ENCODE peak calls at places on chromosomes 11 and 22, in five cellular contexts. One of them, this sample, is unnamed.

GRCh38 chr11:2516276-2517015 is 71.6 kb downstream of the KCNQ1 start:
- DNase-seq in mesenchymal stem cell: no peak
- DNase-seq in H9: peak; percentile 14
- DNase-seq in H1: no peak
- DNase-seq in trophoblast cell: no peak
- DNase-seq in this sample: no peak

GRCh38 chr11:80637011-80637410 is 1196.2 kb upstream of the TENM4 start:
- DNase-seq in H9: no peak
- DNase-seq in trophoblast cell: no peak
- DNase-seq in mesenchymal stem cell: no peak
- DNase-seq in H1: no peak
- DNase-seq in this sample: no peak

GRCh38 chr11:1877211-1878133 is 14.2 kb downstream of the PRR33 start:
- DNase-seq in mesenchymal stem cell: peak; percentile 44
- DNase-seq in H9: no peak
- DNase-seq in trophoblast cell: no peak
- DNase-seq in H1: no peak
- DNase-seq in this sample: no peak

GRCh38 chr11:19738124-19738523 is 25.5 kb downstream of the NAV2 start:
- DNase-seq in mesenchymal stem cell: no peak
- DNase-seq in H1: no peak
- DNase-seq in H9: no peak
- DNase-seq in trophoblast cell: no peak
- DNase-seq in this sample: no peak

GRCh38 chr22:39920134-39920743 is 19.4 kb downstream of the GRAP2 start:
- DNase-seq in trophoblast cell: no peak
- DNase-seq in H9: no peak
- DNase-seq in mesenchymal stem cell: no peak
- DNase-seq in H1: no peak
- DNase-seq in this sample: no peak

GRCh38 chr11:64752106-64752970 is 7.4 kb downstream of the PYGM start:
- DNase-seq in H1: no peak
- DNase-seq in H9: no peak
- DNase-seq in mesenchymal stem cell: no peak
- DNase-seq in trophoblast cell: no peak
- DNase-seq in this sample: no peak

GRCh38 chr11:64591257-64592233 is 525 bp downstream of the SLC22A12 start:
- DNase-seq in H9: no peak
- DNase-seq in H1: no peak
- DNase-seq in trophoblast cell: no peak
- DNase-seq in mesenchymal stem cell: no peak
- DNase-seq in this sample: no peak

GRCh38 chr11:46914363-46914762 is 4.0 kb downstream of the LRP4 start:
- DNase-seq in mesenchymal stem cell: peak; percentile 87
- DNase-seq in trophoblast cell: no peak
- DNase-seq in H9: no peak
- DNase-seq in H1: no peak
- DNase-seq in this sample: no peak

GRCh38 chr11:117524784-117525183 is 197.1 kb downstream of the CEP164 start:
- DNase-seq in H9: no peak
- DNase-seq in H1: no peak
- DNase-seq in mesenchymal stem cell: no peak
- DNase-seq in trophoblast cell: no peak
- DNase-seq in this sample: no peak

GRCh38 chr11:46236918-46237247 is 40.6 kb upstream of the CREB3L1 start:
- DNase-seq in H9: no peak
- DNase-seq in mesenchymal stem cell: no peak
- DNase-seq in H1: no peak
- DNase-seq in trophoblast cell: no peak
- DNase-seq in this sample: no peak

GRCh38 chr11:88131764-88132470 is 43.3 kb downstream of the RAB38 start:
- DNase-seq in trophoblast cell: no peak
- DNase-seq in H1: no peak
- DNase-seq in mesenchymal stem cell: no peak
- DNase-seq in H9: no peak
- DNase-seq in this sample: no peak

GRCh38 chr11:129695543-129696308 is 119.9 kb upstream of the TMEM45B start:
- DNase-seq in mesenchymal stem cell: peak; percentile 43
- DNase-seq in H1: peak; percentile 91
- DNase-seq in trophoblast cell: peak; percentile 72
- DNase-seq in H9: peak; percentile 90
- DNase-seq in this sample: peak; percentile 60

GRCh38 chr22:26617251-26618199 is at the start of gene CRYBB1:
- DNase-seq in mesenchymal stem cell: no peak
- DNase-seq in trophoblast cell: no peak
- DNase-seq in H9: no peak
- DNase-seq in H1: peak; percentile 53
- DNase-seq in this sample: peak; percentile 42

GRCh38 chr22:44494497-44494896 is 3.5 kb downstream of the RTL6 start:
- DNase-seq in mesenchymal stem cell: no peak
- DNase-seq in H1: no peak
- DNase-seq in H9: no peak
- DNase-seq in trophoblast cell: no peak
- DNase-seq in this sample: no peak

GRCh38 chr22:49011379-49011768 is 816.3 kb downstream of the BRD1 start:
- DNase-seq in mesenchymal stem cell: no peak
- DNase-seq in H9: peak; percentile 10
- DNase-seq in H1: peak; percentile 29
- DNase-seq in trophoblast cell: no peak
- DNase-seq in this sample: no peak

GRCh38 chr22:40965936-40966557 is 14.9 kb downstream of the RBX1 start:
- DNase-seq in mesenchymal stem cell: no peak
- DNase-seq in H1: no peak
- DNase-seq in trophoblast cell: no peak
- DNase-seq in H9: no peak
- DNase-seq in this sample: no peak

GRCh38 chr11:70078095-70078795 is at the start of gene ANO1:
- DNase-seq in trophoblast cell: peak; percentile 71
- DNase-seq in mesenchymal stem cell: no peak
- DNase-seq in H9: no peak
- DNase-seq in H1: peak; percentile 61
- DNase-seq in this sample: no peak
- H2BK12ac ChIP-seq in trophoblast cell: no peak within 1 kb of the TSS
- H2BK12ac ChIP-seq in mesenchymal stem cell: no peak within 1 kb of the TSS
- H2BK12ac ChIP-seq in H9: no peak within 1 kb of the TSS
- H2BK12ac ChIP-seq in H1: no peak within 1 kb of the TSS
- H2BK12ac ChIP-seq in this sample: no peak within 1 kb of the TSS

GRCh38 chr11:10211470-10211869 is 82.5 kb downstream of the SBF2 start:
- DNase-seq in trophoblast cell: no peak
- DNase-seq in H9: no peak
- DNase-seq in mesenchymal stem cell: no peak
- DNase-seq in H1: no peak
- DNase-seq in this sample: no peak
- H2BK12ac ChIP-seq in trophoblast cell: no peak overlapping the region
- H2BK12ac ChIP-seq in H9: no peak overlapping the region
- H2BK12ac ChIP-seq in mesenchymal stem cell: no peak overlapping the region
- H2BK12ac ChIP-seq in H1: no peak overlapping the region
- H2BK12ac ChIP-seq in this sample: no peak overlapping the region

DNA sequence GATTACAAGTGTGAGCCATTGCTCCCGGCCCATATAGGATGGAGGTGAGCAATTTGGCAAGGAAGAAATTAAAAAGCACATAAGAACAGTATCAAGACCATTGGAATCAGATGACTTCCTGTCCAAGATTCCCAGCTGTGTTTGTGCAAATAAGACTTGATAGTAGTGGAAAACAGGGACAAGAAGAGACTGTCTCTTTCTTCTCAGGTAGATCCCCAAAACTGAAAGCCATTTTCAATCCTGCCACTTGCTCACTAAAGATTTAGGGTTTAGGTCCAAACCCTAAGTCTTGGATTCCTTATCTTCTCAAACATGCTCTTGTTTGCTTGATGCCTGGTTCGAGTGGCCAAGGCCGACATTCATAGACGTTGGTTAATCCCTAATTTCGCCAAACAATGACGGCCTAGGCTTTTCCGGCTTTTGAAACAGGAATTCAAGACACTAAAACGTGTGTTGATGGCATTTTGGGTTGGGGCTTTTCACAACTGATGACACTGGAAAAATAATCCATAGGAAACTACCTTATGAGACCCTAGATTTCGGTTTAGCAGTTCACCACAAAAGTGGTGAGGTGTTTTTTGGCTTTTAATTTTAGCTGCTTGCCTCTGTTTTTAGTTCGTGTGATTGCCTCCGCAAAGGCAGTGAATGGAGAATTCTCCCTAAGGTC is 1.0 kb upstream of the GTPBP1 start:
- DNase-seq in H9: no peak
- DNase-seq in trophoblast cell: no peak
- DNase-seq in mesenchymal stem cell: no peak
- DNase-seq in H1: no peak
- DNase-seq in this sample: no peak
- H2BK12ac ChIP-seq in H9: peak overlapping the region; percentile 77
- H2BK12ac ChIP-seq in trophoblast cell: no peak overlapping the region
- H2BK12ac ChIP-seq in mesenchymal stem cell: no peak overlapping the region
- H2BK12ac ChIP-seq in H1: peak overlapping the region; percentile 95
- H2BK12ac ChIP-seq in this sample: no peak overlapping the region

DNA sequence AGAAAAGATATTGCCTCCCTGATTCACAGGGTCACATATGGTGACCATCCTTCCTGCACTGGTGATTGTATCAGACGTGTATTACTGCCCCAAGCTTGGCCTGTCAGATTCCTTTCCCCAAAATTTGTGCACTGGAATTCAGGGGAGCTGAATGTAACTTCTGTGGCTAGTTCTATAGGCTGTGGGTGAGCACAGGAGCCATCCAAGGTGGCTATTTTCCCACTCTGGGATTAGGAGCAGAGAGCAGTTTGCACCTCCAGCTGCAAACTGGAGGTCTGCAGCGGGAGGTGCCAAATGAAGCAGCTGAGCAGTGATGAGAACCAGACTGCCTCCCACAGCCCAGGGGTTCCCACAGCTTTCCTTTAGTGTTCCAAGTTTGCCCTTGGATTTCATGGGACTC is 124.2 kb upstream of the PITPNB start:
- DNase-seq in H1: no peak
- DNase-seq in mesenchymal stem cell: no peak
- DNase-seq in H9: no peak
- DNase-seq in trophoblast cell: no peak
- DNase-seq in this sample: no peak
- H2BK12ac ChIP-seq in H1: no peak overlapping the region
- H2BK12ac ChIP-seq in mesenchymal stem cell: no peak overlapping the region
- H2BK12ac ChIP-seq in H9: no peak overlapping the region
- H2BK12ac ChIP-seq in trophoblast cell: no peak overlapping the region
- H2BK12ac ChIP-seq in this sample: no peak overlapping the region

DNA sequence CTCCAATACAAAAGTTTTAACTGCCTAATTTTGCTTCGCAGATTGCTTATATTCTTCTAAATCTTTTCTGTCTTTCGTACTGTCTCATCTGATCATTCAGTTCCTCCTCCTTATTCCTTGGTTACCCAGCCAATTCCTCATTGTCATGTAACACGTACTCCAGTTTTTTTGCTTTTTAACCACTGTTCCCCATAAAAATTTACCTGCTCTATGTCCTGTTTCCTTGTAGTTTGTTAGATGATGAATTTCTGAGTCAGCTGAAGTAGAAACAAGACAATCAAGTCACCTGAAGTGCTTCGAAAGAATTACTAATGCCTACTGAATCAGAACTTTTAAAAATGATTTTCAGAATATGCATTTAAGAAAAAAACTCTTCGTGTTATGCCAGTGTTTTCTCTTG is 150.6 kb downstream of the CNTN5 start:
- DNase-seq in H1: no peak
- DNase-seq in trophoblast cell: no peak
- DNase-seq in mesenchymal stem cell: no peak
- DNase-seq in H9: no peak
- DNase-seq in this sample: no peak
- H2BK12ac ChIP-seq in H1: no peak overlapping the region
- H2BK12ac ChIP-seq in trophoblast cell: no peak overlapping the region
- H2BK12ac ChIP-seq in mesenchymal stem cell: no peak overlapping the region
- H2BK12ac ChIP-seq in H9: no peak overlapping the region
- H2BK12ac ChIP-seq in this sample: no peak overlapping the region

GRCh38 chr11:97428247-97428646 is 1038.4 kb downstream of the JRKL start:
- DNase-seq in H9: no peak
- DNase-seq in H1: no peak
- DNase-seq in trophoblast cell: no peak
- DNase-seq in mesenchymal stem cell: no peak
- DNase-seq in this sample: no peak
- H2BK12ac ChIP-seq in H9: no peak overlapping the region
- H2BK12ac ChIP-seq in H1: no peak overlapping the region
- H2BK12ac ChIP-seq in trophoblast cell: no peak overlapping the region
- H2BK12ac ChIP-seq in mesenchymal stem cell: no peak overlapping the region
- H2BK12ac ChIP-seq in this sample: no peak overlapping the region

GRCh38 chr11:121965330-121965729 is 150.7 kb downstream of the BLID start:
- DNase-seq in H1: no peak
- DNase-seq in trophoblast cell: no peak
- DNase-seq in mesenchymal stem cell: peak; percentile 50
- DNase-seq in H9: no peak
- DNase-seq in this sample: no peak

GRCh38 chr11:121967131-121967689 is 148.8 kb downstream of the BLID start:
- DNase-seq in mesenchymal stem cell: no peak
- DNase-seq in trophoblast cell: no peak
- DNase-seq in H9: no peak
- DNase-seq in H1: no peak
- DNase-seq in this sample: no peak

GRCh38 chr11:121964591-121964990 is 151.4 kb downstream of the BLID start:
- DNase-seq in H9: no peak
- DNase-seq in trophoblast cell: no peak
- DNase-seq in H1: no peak
- DNase-seq in mesenchymal stem cell: peak; percentile 77
- DNase-seq in this sample: no peak

DNA sequence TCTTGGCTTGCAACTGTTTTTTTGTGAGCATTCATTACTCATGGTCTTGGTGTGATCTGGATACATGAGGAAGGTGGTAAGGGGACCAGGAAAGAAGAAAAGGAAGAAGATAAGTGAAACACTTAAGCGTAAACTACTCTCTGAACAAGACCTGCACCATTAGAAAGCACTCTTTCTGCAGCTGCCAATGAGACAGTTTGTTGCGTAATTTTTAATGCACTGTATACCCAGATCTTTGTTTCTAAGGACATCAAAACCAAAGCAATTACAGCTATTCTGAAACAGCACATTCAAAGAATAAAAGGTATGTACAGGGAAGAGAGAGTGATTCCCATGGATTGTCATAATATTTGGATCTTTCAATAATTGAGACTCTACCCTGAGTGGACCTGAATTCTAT is 147.4 kb downstream of the BLID start:
- DNase-seq in H9: no peak
- DNase-seq in mesenchymal stem cell: no peak
- DNase-seq in trophoblast cell: no peak
- DNase-seq in H1: no peak
- DNase-seq in this sample: no peak
- H2BK12ac ChIP-seq in H9: no peak overlapping the region
- H2BK12ac ChIP-seq in mesenchymal stem cell: no peak overlapping the region
- H2BK12ac ChIP-seq in trophoblast cell: no peak overlapping the region
- H2BK12ac ChIP-seq in H1: no peak overlapping the region
- H2BK12ac ChIP-seq in this sample: no peak overlapping the region

GRCh38 chr22:20809538-20810185 is 35.7 kb downstream of the SERPIND1 start:
- DNase-seq in H9: no peak
- DNase-seq in trophoblast cell: no peak
- DNase-seq in H1: no peak
- DNase-seq in mesenchymal stem cell: no peak
- DNase-seq in this sample: no peak
- H2BK12ac ChIP-seq in H9: no peak overlapping the region
- H2BK12ac ChIP-seq in trophoblast cell: no peak overlapping the region
- H2BK12ac ChIP-seq in H1: no peak overlapping the region
- H2BK12ac ChIP-seq in mesenchymal stem cell: no peak overlapping the region
- H2BK12ac ChIP-seq in this sample: no peak overlapping the region

This sample was measured in neuronal stem cell.